ENCODE peak calls at places on chromosomes 3 and 15, in seven cellular contexts. R, Y, U, E, B, X and S are unnamed samples.

GRCh38 chr15:64901141-64901540 is 10.6 kb upstream of the ANKDD1A start:
- DNase-seq in R (no peak), Y (no peak), U (no peak), E (no peak), B (no peak), X (no peak), S (no peak)

GRCh38 chr3:133412511-133413165 is 12.8 kb downstream of the BFSP2 start:
- DNase-seq in R (no peak), Y (no peak), U (no peak), E (no peak), B (no peak), X (no peak), S (peak; percentile 15)

GRCh38 chr15:36877796-36878744 is 222.3 kb downstream of the MEIS2 start:
- DNase-seq in R (no peak), Y (no peak), U (no peak), E (no peak), B (no peak), X (no peak), S (no peak)

GRCh38 chr3:169815590-169816150 is 3.0 kb upstream of the LRRC34 start:
- DNase-seq in R (no peak), Y (no peak), U (no peak), E (peak; percentile 11), B (no peak), X (no peak), S (no peak)

GRCh38 chr3:81910244-81910852 is 148.9 kb upstream of the GBE1 start:
- DNase-seq in R (no peak), Y (peak; percentile 1), U (peak; percentile 20), E (peak; percentile 59), B (no peak), X (no peak), S (peak; percentile 68)

GRCh38 chr3:127787071-127787490 is 35.2 kb downstream of the MGLL start:
- DNase-seq in R (peak; percentile 89), Y (no peak), U (no peak), E (no peak), B (no peak), X (no peak), S (no peak)

GRCh38 chr3:15102256-15102655 is 3.3 kb upstream of the RBSN start:
- DNase-seq in R (peak; percentile 91), Y (no peak), U (no peak), E (no peak), B (peak; percentile 64), X (no peak), S (peak; percentile 48)

GRCh38 chr3:151445283-151446001 is 15.4 kb downstream of the IGSF10 start:
- DNase-seq in R (no peak), Y (no peak), U (no peak), E (no peak), B (no peak), X (no peak), S (no peak)

GRCh38 chr15:66679657-66680108 is 22.4 kb upstream of the SMAD6 start:
- DNase-seq in R (no peak), Y (no peak), U (no peak), E (no peak), B (no peak), X (no peak), S (no peak)

GRCh38 chr3:135491478-135491877 is 474.1 kb upstream of the PPP2R3A start:
- DNase-seq in R (no peak), Y (no peak), U (no peak), E (no peak), B (no peak), X (no peak), S (no peak)

GRCh38 chr15:87365221-87365620 is 891.3 kb downstream of the NTRK3 start:
- DNase-seq in R (no peak), Y (no peak), U (no peak), E (no peak), B (no peak), X (no peak), S (no peak)

GRCh38 chr3:152204218-152204617 is 64.5 kb upstream of the MBNL1 start:
- DNase-seq in R (no peak), Y (no peak), U (peak; percentile 60), E (no peak), B (no peak), X (no peak), S (peak; percentile 37)

GRCh38 chr15:41656188-41656587 is 4.0 kb upstream of the MGA start:
- DNase-seq in R (no peak), Y (no peak), U (no peak), E (no peak), B (no peak), X (no peak), S (no peak)

GRCh38 chr3:3573341-3573740 is 225.9 kb upstream of the LRRN1 start:
- DNase-seq in R (no peak), Y (no peak), U (no peak), E (no peak), B (no peak), X (no peak), S (no peak)

GRCh38 chr3:122767690-122768372 is 25.8 kb downstream of the HSPBAP1 start:
- DNase-seq in R (no peak), Y (no peak), U (no peak), E (no peak), B (no peak), X (no peak), S (no peak)

GRCh38 chr3:99834584-99834957 is 16.9 kb downstream of the CMSS1 start:
- DNase-seq in R (no peak), Y (no peak), U (no peak), E (no peak), B (no peak), X (no peak), S (no peak)

GRCh38 chr3:11200679-11200952 is 46.3 kb downstream of the HRH1 start:
- DNase-seq in R (no peak), Y (no peak), U (no peak), E (no peak), B (no peak), X (no peak), S (no peak)

GRCh38 chr3:67964596-67964995 is 310.2 kb upstream of the SUCLG2 start:
- DNase-seq in R (no peak), Y (no peak), U (no peak), E (no peak), B (no peak), X (no peak), S (no peak)

GRCh38 chr15:26967719-26968269 is 3.2 kb upstream of the GABRG3 start:
- DNase-seq in R (no peak), Y (no peak), U (no peak), E (no peak), B (no peak), X (no peak), S (no peak)

GRCh38 chr3:172104471-172105072 is 65.2 kb downstream of the FNDC3B start:
- DNase-seq in R (no peak), Y (no peak), U (no peak), E (no peak), B (no peak), X (no peak), S (no peak)

GRCh38 chr3:188185717-188186236 is 31.8 kb downstream of the LPP start:
- DNase-seq in R (no peak), Y (no peak), U (no peak), E (no peak), B (peak; percentile 31), X (no peak), S (no peak)

GRCh38 chr3:157300091-157300490 is 136.6 kb upstream of the PTX3 start:
- DNase-seq in R (no peak), Y (no peak), U (no peak), E (no peak), B (no peak), X (no peak), S (no peak)

GRCh38 chr15:76196286-76196948 is 114.9 kb downstream of the ETFA start:
- DNase-seq in R (no peak), Y (no peak), U (peak; percentile 13), E (peak; percentile 67), B (no peak), X (no peak), S (peak; percentile 60)

GRCh38 chr3:107704477-107704876 is 181.7 kb downstream of the BBX start:
- DNase-seq in R (no peak), Y (no peak), U (no peak), E (no peak), B (no peak), X (no peak), S (no peak)

GRCh38 chr15:77083381-77084160 is 12.7 kb upstream of the TSPAN3 start:
- DNase-seq in R (peak; percentile 88), Y (peak; percentile 57), U (no peak), E (peak; percentile 87), B (peak; percentile 90), X (peak; percentile 28), S (peak; percentile 74)

GRCh38 chr3:74633021-74633420 is 18.6 kb upstream of the CNTN3 start:
- DNase-seq in R (no peak), Y (no peak), U (no peak), E (no peak), B (no peak), X (no peak), S (no peak)